ENCODE peak calls at places on chromosomes 12 and 14, in five cellular contexts. Y is K562, C is H1, U is HepG2, J is GM12878. X is an unnamed sample.

GRCh38 chr14:51472881-51473280 is 178.8 kb upstream of the FRMD6 start:
- DNase-seq in J (no peak), U (no peak), C (no peak), Y (no peak), X (no peak)

GRCh38 chr14:105365101-105365500 is 33.2 kb upstream of the TEX22 start:
- DNase-seq in C (no peak), U (no peak), J (no peak), Y (no peak), X (no peak)

GRCh38 chr14:97180304-97181200 is 383.4 kb downstream of the VRK1 start:
- DNase-seq in J (no peak), U (peak), C (no peak), Y (peak), X (peak)

GRCh38 chr12:124597041-124597440 is 29.6 kb upstream of the NCOR2 start:
- DNase-seq in Y (no peak), U (peak), C (no peak), J (no peak), X (no peak)

GRCh38 chr12:48936379-48936979 is 11.2 kb upstream of the FKBP11 start:
- DNase-seq in U (peak), J (no peak), Y (peak), C (peak), X (peak)

GRCh38 chr12:59365133-59365532 is 230.7 kb upstream of the SLC16A7 start:
- DNase-seq in J (no peak), Y (no peak), U (no peak), C (no peak), X (no peak)

GRCh38 chr12:103495783-103496456 is at the start of gene C12orf42:
- DNase-seq in U (no peak), Y (peak), J (peak), C (no peak), X (peak)

GRCh38 chr12:30145351-30146017 is 361.7 kb upstream of the TMTC1 start:
- DNase-seq in U (no peak), C (no peak), J (no peak), Y (no peak), X (no peak)

GRCh38 chr14:102729268-102729667 is 48.0 kb upstream of the TRAF3 start:
- DNase-seq in C (no peak), U (no peak), Y (no peak), J (no peak), X (no peak)

GRCh38 chr12:107042801-107043200 is 50.5 kb downstream of the CRY1 start:
- DNase-seq in Y (no peak), J (no peak), C (no peak), U (no peak), X (no peak)

GRCh38 chr14:22928237-22929103 is 706 bp downstream of the PRMT5 start:
- DNase-seq in U (no peak), J (no peak), C (no peak), Y (peak), X (no peak)

GRCh38 chr14:61672796-61673195 is 22.5 kb upstream of the HIF1A start:
- DNase-seq in Y (no peak), U (no peak), J (no peak), C (no peak), X (no peak)

GRCh38 chr12:51922762-51923505 is 15.6 kb downstream of the ACVRL1 start:
- DNase-seq in U (no peak), Y (no peak), J (peak), C (no peak), X (no peak)

GRCh38 chr12:66459944-66460482 is 157.7 kb downstream of the HELB start:
- DNase-seq in J (no peak), Y (no peak), U (no peak), C (no peak), X (no peak)

GRCh38 chr14:97489750-97490149 is 692.6 kb downstream of the VRK1 start:
- DNase-seq in J (no peak), U (no peak), Y (no peak), C (no peak), X (no peak)

GRCh38 chr12:90682398-90682797 is 272.6 kb downstream of the CCER1 start:
- DNase-seq in J (no peak), U (no peak), C (no peak), Y (no peak), X (no peak)

GRCh38 chr12:52091869-52092268 is 12.4 kb downstream of the SMIM41 start:
- DNase-seq in J (no peak), Y (no peak), U (no peak), C (no peak), X (no peak)

GRCh38 chr14:54730156-54730961 is 163.4 kb downstream of the SAMD4A start:
- DNase-seq in Y (peak), C (no peak), U (no peak), J (peak), X (peak)

GRCh38 chr12:53251477-53252348 is 16.4 kb upstream of the ESPL1 start:
- DNase-seq in J (peak), U (peak), C (no peak), Y (peak), X (peak)

GRCh38 chr12:52316701-52317100 is 4.5 kb downstream of the KRT83 start:
- DNase-seq in Y (no peak), C (no peak), J (no peak), U (no peak), X (no peak)

GRCh38 chr14:64340560-64341196 is 46.5 kb upstream of the ESR2 start:
- DNase-seq in U (no peak), Y (no peak), J (no peak), C (no peak), X (no peak)

GRCh38 chr12:94148841-94149780 is 734 bp downstream of the PLXNC1 start:
- DNase-seq in U (no peak), J (no peak), Y (no peak), C (no peak), X (peak)

GRCh38 chr12:20097561-20097960 is 270.8 kb upstream of the PDE3A start:
- DNase-seq in J (peak), C (no peak), U (no peak), Y (no peak), X (no peak)
- TF ChIP-seq HDAC2 in J (no peak), C (no peak), U (no peak), Y (no peak), X (no peak)

DNA sequence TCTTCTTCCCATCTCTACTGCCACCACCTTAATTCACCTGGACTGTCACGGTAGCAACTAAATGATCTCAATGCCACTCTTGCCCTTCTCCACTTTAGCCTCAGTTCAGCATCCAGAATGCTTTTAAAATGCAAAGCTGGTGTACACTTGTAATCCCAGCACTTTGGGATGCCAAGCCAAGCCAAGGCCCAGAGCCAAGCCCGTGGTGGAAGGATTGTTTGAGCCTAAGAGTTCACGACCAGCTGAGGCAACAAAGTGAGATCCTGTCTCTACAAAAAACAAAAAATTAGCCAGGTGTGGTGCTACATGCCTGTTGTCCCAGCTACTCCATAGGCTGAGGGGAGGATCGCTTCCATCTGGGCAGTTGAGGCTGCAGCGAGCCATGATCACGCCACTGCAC is 5.9 kb downstream of the CIPC start:
- DNase-seq in Y (no peak), U (no peak), C (no peak), J (no peak), X (no peak)
- TF ChIP-seq KDM1A in Y (no peak), U (no peak), C (no peak), J (no peak), X (no peak)

GRCh38 chr14:58717821-58718220 is 80.1 kb downstream of the DACT1 start:
- DNase-seq in C (no peak), U (no peak), Y (no peak), J (no peak), X (no peak)

GRCh38 chr14:58716706-58717105 is 78.9 kb downstream of the DACT1 start:
- DNase-seq in Y (no peak), J (no peak), U (no peak), C (no peak), X (no peak)

GRCh38 chr14:58713677-58714076 is 75.9 kb downstream of the DACT1 start:
- DNase-seq in J (no peak), Y (no peak), U (no peak), C (no peak), X (no peak)

GRCh38 chr14:58718226-58718625 is 80.5 kb downstream of the DACT1 start:
- DNase-seq in U (no peak), C (no peak), Y (no peak), J (no peak), X (no peak)

GRCh38 chr14:58717211-58717610 is 79.4 kb downstream of the DACT1 start:
- DNase-seq in J (no peak), U (no peak), Y (no peak), C (no peak), X (no peak)
- TF ChIP-seq HDAC2 in J (no peak), U (no peak), Y (no peak), C (no peak), X (no peak)

DNA sequence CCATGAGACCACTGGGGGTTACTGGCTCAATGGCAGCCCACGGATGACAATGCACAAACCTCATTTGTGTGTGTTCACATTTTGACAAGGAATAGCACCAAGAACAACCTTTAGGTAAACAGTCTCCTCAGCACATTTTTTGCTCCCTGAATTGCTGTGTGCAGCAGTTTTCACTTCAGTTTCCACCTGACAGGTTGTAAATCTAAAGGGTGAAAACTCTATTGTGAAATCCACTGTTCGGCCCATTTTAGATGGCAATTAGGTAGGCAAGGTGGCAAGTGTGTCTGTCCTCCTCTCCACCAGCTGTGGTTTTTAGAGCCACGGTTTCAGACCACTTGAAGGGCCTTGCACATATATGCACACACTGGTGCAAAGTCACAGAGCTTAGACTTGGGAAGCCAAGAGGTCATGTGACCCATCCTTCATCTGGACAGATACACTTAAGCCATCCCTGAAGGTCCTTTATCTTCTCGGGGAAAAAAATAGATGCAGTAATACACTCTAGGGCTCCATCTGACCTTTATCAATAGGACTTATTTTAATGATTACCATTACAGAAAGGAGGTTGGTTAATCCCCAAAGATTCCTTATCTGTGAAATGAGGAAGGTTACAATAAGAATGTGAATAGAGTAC is 23.2 kb downstream of the HAL start:
- DNase-seq in C (no peak), J (no peak), U (no peak), Y (no peak), X (no peak)
- TF ChIP-seq KDM1A in C (no peak), J (no peak), U (no peak), Y (no peak), X (no peak)

GRCh38 chr12:76962099-76962498 is 83.3 kb upstream of the CSRP2 start:
- DNase-seq in U (no peak), Y (no peak), C (no peak), J (no peak), X (no peak)

GRCh38 chr12:76964784-76965571 is 86.2 kb upstream of the CSRP2 start:
- DNase-seq in U (no peak), C (no peak), J (no peak), Y (no peak), X (no peak)

GRCh38 chr12:76967181-76967885 is 88.5 kb upstream of the CSRP2 start:
- DNase-seq in Y (no peak), U (no peak), C (no peak), J (no peak), X (no peak)
- TF ChIP-seq HDAC2 in Y (no peak), U (no peak), C (no peak), J (no peak), X (no peak)

GRCh38 chr14:77062261-77062660 is 33.8 kb upstream of the IRF2BPL start:
- DNase-seq in C (no peak), U (no peak), Y (no peak), J (no peak), X (no peak)

GRCh38 chr14:77061630-77062029 is 33.1 kb upstream of the IRF2BPL start:
- DNase-seq in U (no peak), Y (no peak), J (no peak), C (no peak), X (no peak)

GRCh38 chr14:77058082-77058481 is 29.6 kb upstream of the IRF2BPL start:
- DNase-seq in U (no peak), C (no peak), Y (no peak), J (no peak), X (no peak)

GRCh38 chr14:77058785-77059184 is 30.3 kb upstream of the IRF2BPL start:
- DNase-seq in C (no peak), U (no peak), Y (no peak), J (no peak), X (no peak)

GRCh38 chr14:77059276-77059934 is 30.9 kb upstream of the IRF2BPL start:
- DNase-seq in C (no peak), J (no peak), U (peak), Y (peak), X (peak)
- TF ChIP-seq KDM1A in C (no peak), J (no peak), U (no peak), Y (no peak), X (no peak)

DNA sequence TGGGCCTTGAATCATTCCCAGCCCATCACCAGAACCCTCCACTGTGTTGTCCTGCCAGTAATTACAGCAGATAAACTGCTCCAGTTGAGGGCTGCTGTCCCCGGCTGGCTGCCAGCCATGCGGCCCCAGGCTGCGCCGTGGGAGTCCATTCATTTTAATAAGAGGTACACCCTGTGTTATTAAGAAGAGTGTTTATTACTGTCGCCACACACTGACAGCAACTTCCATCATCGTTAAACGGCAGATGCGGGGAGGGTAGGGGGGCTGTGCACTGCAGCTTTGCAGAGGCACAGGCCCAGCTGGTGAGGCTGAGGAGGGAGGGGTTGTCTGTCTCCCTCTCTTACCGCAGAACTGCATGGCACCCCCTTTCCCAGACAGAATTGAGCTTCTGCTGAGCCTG is 33.9 kb upstream of the GPATCH2L start:
- DNase-seq in Y (no peak), J (no peak), U (no peak), C (no peak), X (no peak)
- TF ChIP-seq HDAC2 in Y (no peak), J (no peak), U (no peak), C (no peak), X (no peak)

GRCh38 chr12:25322918-25323773 is 72.4 kb upstream of the KRAS start:
- DNase-seq in Y (no peak), J (no peak), U (no peak), C (no peak), X (no peak)
- TF ChIP-seq KDM1A in Y (no peak), J (no peak), U (no peak), C (no peak), X (no peak)

X was measured in A549.